ENCODE peak calls at places on chromosomes 5 and 9, in seven cellular contexts. D is uterus, G is breast epithelium, N is suprapubic skin, H is IMR-90, V is spleen, F is HCT116. R is an unnamed sample.

GRCh38 chr9:132557159-132557558 is 25.2 kb upstream of the BARHL1 start:
- DNase-seq in D (no peak), G (no peak), N (no peak), H (no peak), V (no peak), F (no peak), R (no peak)

GRCh38 chr9:84228130-84228735 is 112.3 kb downstream of the SLC28A3 start:
- DNase-seq in D (no peak), G (no peak), N (no peak), H (no peak), V (no peak), F (no peak), R (no peak)

GRCh38 chr9:111525056-111525977 is at the start of gene ZNF483:
- DNase-seq in D (peak), G (peak), N (no peak), H (peak), V (peak), F (peak), R (peak)

GRCh38 chr5:56339732-56340131 is 106.6 kb upstream of the ANKRD55 start:
- DNase-seq in D (no peak), G (no peak), N (no peak), H (peak), V (no peak), F (no peak), R (no peak)

GRCh38 chr5:175206651-175207050 is 237.3 kb downstream of the DRD1 start:
- DNase-seq in D (no peak), G (no peak), N (no peak), H (no peak), V (no peak), F (no peak), R (no peak)

GRCh38 chr9:1025131-1025530 is 25.0 kb upstream of the DMRT2 start:
- DNase-seq in D (no peak), G (no peak), N (no peak), H (no peak), V (no peak), F (no peak), R (no peak)

GRCh38 chr5:131221888-131222287 is 42.0 kb upstream of the CDC42SE2 start:
- DNase-seq in D (no peak), G (no peak), N (no peak), H (peak), V (no peak), F (no peak), R (no peak)

GRCh38 chr5:9209846-9210547 is 335.9 kb downstream of the SEMA5A start:
- DNase-seq in D (no peak), G (no peak), N (no peak), H (peak), V (no peak), F (no peak), R (no peak)

GRCh38 chr9:120386390-120387131 is 193.4 kb downstream of the CDK5RAP2 start:
- DNase-seq in D (no peak), G (no peak), N (no peak), H (no peak), V (no peak), F (no peak), R (peak)

GRCh38 chr5:65334077-65334476 is 147.6 kb downstream of the ADAMTS6 start:
- DNase-seq in D (no peak), G (no peak), N (no peak), H (no peak), V (no peak), F (no peak), R (no peak)

GRCh38 chr5:179889885-179890284 is 17.8 kb downstream of the TBC1D9B start:
- DNase-seq in D (no peak), G (no peak), N (no peak), H (no peak), V (no peak), F (no peak), R (no peak)

GRCh38 chr9:129434187-129434586 is 186.7 kb downstream of the C9orf50 start:
- DNase-seq in D (no peak), G (no peak), N (no peak), H (no peak), V (no peak), F (no peak), R (no peak)

GRCh38 chr9:122379340-122379739 is 8.5 kb downstream of the PTGS1 start:
- DNase-seq in D (no peak), G (no peak), N (no peak), H (no peak), V (no peak), F (no peak), R (no peak)

GRCh38 chr5:34411470-34412346 is 244.4 kb upstream of the RAI14 start:
- DNase-seq in D (no peak), G (no peak), N (no peak), H (peak), V (no peak), F (no peak), R (no peak)

GRCh38 chr5:41115281-41115680 is 44.1 kb upstream of the MROH2B start:
- DNase-seq in D (no peak), G (no peak), N (no peak), H (peak), V (no peak), F (no peak), R (no peak)

GRCh38 chr9:109817146-109817845 is 37.3 kb downstream of the PALM2AKAP2 start:
- DNase-seq in D (no peak), G (no peak), N (no peak), H (peak), V (no peak), F (no peak), R (no peak)

GRCh38 chr5:177134653-177135225 is 1.2 kb downstream of the NSD1 start:
- DNase-seq in D (no peak), G (no peak), N (no peak), H (no peak), V (no peak), F (no peak), R (no peak)

GRCh38 chr5:177132504-177133118 is 962 bp upstream of the NSD1 start:
- DNase-seq in D (no peak), G (peak), N (no peak), H (no peak), V (peak), F (no peak), R (no peak)

GRCh38 chr5:177133119-177133844 is at the start of gene NSD1:
- DNase-seq in D (peak), G (peak), N (peak), H (peak), V (peak), F (no peak), R (peak)

GRCh38 chr5:177131711-177132503 is 1.7 kb upstream of the NSD1 start:
- DNase-seq in D (peak), G (no peak), N (no peak), H (no peak), V (peak), F (no peak), R (no peak)

DNA sequence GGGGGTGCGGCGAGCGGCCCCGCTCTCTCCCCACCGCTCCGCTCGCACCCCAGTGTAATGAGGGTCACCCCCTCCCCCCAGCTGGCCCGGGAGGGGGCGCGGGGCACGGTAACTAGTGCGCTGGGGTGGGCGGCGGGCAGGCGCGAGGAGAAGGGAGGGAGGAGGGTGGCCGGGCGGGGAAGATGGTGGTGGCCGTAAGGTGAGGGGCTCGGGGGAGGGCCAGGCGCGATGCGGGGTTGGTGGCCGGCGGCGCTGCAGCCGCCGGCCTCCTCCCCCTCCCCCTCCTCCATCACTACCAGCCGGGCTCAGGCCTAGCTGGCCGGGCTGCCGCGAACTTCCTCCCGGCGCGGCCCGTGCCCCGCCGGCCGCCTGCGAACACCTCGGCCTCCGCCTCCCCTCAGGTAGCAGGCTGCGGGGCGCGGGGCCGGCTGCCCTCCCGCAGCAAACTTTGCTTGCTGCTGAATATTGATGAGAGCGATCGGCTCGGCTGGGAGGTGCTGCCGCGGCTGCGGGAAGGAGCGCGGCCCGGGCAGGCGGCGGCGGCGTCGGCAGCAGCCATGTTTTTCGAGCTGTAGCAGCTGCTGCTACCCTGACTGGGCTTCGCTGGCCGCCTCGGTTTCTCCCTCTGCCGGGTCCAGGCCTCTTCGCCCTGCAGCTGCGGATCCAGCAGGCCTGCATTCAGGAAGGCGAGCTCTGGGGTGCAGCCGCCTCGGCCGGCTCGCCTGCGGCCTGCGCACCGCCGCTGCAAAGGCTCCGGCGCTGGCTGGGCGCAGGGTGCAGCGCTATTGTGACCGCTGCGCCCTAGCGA is 476 bp downstream of the NSD1 start:
- DNase-seq in D (peak), G (no peak), N (no peak), H (peak), V (peak), F (no peak), R (no peak)
- TF ChIP-seq POLR2A in D (no peak), G (peak), N (no peak), H (no peak), V (no peak), F (no peak), R (no peak)

DNA sequence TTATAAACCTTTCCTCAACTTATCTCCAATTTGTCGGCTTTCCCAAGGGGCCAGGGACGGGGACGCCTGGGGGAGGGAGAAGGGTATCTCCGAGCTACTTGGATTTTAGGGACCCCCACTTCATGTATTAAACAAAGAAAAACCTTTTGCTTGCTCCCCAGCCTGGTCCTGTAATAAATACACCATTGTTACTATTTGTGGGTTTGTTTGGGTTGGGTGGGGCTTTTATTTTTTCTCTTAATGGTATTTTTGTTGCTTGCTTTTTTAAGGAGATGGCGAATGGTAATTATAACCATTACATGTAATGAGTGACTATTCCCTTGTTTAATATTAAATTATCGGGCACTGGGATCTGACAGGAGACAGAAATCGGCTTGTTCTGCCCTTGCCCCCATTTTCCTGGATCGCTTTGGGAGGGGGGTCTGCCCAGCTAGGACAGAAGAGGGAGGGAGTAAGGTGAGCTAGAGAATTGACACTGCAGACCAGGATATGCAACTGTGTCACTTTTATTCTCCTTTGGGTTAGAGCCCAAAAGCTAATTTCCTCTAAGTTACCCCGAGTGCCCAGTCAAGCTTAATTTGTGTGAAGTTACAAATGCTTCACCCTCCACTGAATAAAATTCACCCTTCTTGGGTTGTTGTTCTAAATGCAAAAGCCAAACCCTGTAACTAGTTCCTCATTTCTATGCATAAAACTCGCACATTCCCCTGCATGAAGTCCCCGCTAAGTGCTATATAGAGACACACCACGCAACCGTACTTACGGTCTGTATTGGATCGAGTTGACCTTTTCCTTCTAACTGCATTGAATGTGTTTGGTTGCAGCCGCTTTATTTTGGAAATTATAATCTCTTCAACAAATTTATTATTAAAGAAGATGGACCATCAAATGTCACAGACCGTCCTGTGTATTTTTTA is 1.6 kb upstream of the ZNF608 start:
- DNase-seq in D (no peak), G (no peak), N (no peak), H (peak), V (no peak), F (no peak), R (no peak)
- H3K4me3 ChIP-seq in D (peak), G (peak), N (peak), H (peak), V (peak), F (peak), R (peak)

GRCh38 chr5:20305463-20305862 is 317.5 kb upstream of the CDH18 start:
- DNase-seq in D (no peak), G (no peak), N (no peak), H (no peak), V (no peak), F (no peak), R (no peak)

DNA sequence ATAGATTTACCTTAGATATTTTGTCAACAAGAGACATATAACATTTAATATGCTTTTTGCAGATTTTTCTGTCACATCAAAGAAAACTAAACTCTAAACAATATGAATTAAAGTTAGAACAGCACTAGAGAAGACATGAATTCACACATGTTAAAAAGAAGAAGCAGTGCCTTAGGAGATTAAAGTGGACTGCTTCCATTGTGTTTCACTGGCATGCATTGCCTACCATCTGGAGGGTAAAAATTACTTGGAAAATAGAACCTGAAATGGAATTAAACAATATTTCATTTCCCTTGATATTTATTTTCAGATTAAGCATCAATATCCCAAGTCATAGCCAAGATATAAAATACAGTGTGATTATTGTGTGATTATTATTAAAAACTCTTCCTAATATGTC is 319.4 kb upstream of the CDH18 start:
- DNase-seq in D (no peak), G (no peak), N (no peak), H (no peak), V (no peak), F (no peak), R (no peak)
- TF ChIP-seq CTCF in D (no peak), G (no peak), N (no peak), H (no peak), V (no peak), F (no peak), R (no peak)

GRCh38 chr5:138570871-138571270 is 4.3 kb downstream of the HSPA9 start:
- DNase-seq in D (no peak), G (no peak), N (no peak), H (no peak), V (no peak), F (no peak), R (no peak)

GRCh38 chr5:138568061-138568824 is 7.0 kb downstream of the HSPA9 start:
- DNase-seq in D (no peak), G (no peak), N (no peak), H (peak), V (no peak), F (no peak), R (no peak)

GRCh38 chr5:138573223-138573622 is 2.0 kb downstream of the HSPA9 start:
- DNase-seq in D (no peak), G (no peak), N (no peak), H (no peak), V (no peak), F (no peak), R (no peak)

GRCh38 chr5:138566792-138567191 is 8.4 kb downstream of the HSPA9 start:
- DNase-seq in D (no peak), G (no peak), N (no peak), H (no peak), V (no peak), F (no peak), R (no peak)

DNA sequence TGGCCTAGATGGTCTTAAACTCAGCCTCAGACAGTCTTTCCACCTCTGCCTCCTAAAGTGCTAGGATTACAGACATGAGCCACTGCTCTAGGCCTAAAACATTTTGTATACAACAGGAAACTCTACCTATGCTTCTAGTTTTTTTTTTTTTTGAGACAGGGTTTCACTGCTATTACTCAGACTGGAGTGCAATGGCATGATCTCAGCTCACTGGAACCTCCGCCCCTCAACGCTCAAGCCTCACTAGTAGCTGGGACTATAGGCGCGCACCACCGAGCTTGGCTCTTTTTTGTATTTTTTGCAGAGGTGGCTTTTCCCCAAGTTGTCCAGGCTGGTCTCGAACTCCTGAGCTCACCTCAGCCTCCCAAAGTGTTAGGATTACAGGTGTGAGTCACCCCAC is 5.4 kb downstream of the HSPA9 start:
- DNase-seq in D (no peak), G (no peak), N (no peak), H (peak), V (no peak), F (no peak), R (no peak)
- TF ChIP-seq POLR2A in D (no peak), G (no peak), N (no peak), H (no peak), V (no peak), F (no peak), R (no peak)

GRCh38 chr5:73233461-73234151 is 60.6 kb downstream of the TMEM174 start:
- DNase-seq in D (no peak), G (no peak), N (no peak), H (no peak), V (no peak), F (no peak), R (no peak)
- H3K4me3 ChIP-seq in D (no peak), G (peak), N (peak), H (no peak), V (peak), F (no peak), R (no peak)

GRCh38 chr5:150561192-150561512 is 53.2 kb downstream of the NDST1 start:
- DNase-seq in D (no peak), G (no peak), N (no peak), H (no peak), V (no peak), F (no peak), R (no peak)
- TF ChIP-seq CTCF in D (no peak), G (no peak), N (no peak), H (no peak), V (no peak), F (no peak), R (no peak)

GRCh38 chr9:98222885-98223640 is 30.6 kb upstream of the CORO2A start:
- DNase-seq in D (no peak), G (peak), N (no peak), H (peak), V (peak), F (peak), R (no peak)
- TF ChIP-seq POLR2A in D (no peak), G (no peak), N (no peak), H (no peak), V (no peak), F (no peak), R (no peak)